ENCODE peak calls at places on chromosomes 7 and 10, in nine cellular contexts. X is SHP77 treated with DMSO at 0.1 percent for 48 hours, A is ACHN, Q is AG20443, K is NCI-H1048, E is fibroblast of pulmonary artery, U is iPS-NIHi11, H is GOT3, B is ascending aorta. Y is an unnamed sample.

GRCh38 chr10:14781763-14782162 is 7.1 kb upstream of the FAM107B start:
- DNase-seq in K (no peak), E (no peak), H (no peak), Q (no peak), U (no peak), B (no peak), X (no peak), A (no peak), Y (no peak)

GRCh38 chr7:26227987-26228386 is 26.4 kb downstream of the CBX3 start:
- DNase-seq in H (no peak), K (no peak), A (no peak), E (no peak), X (no peak), Q (no peak), U (no peak), B (no peak), Y (no peak)

GRCh38 chr7:37380831-37381230 is 67.8 kb downstream of the ELMO1 start:
- DNase-seq in B (no peak), K (no peak), E (no peak), H (no peak), A (no peak), X (no peak), Q (no peak), U (no peak), Y (no peak)

GRCh38 chr7:134742688-134743350 is 36.6 kb upstream of the CALD1 start:
- DNase-seq in A (no peak), U (no peak), K (no peak), B (no peak), E (peak), H (no peak), Q (peak), X (no peak), Y (no peak)

GRCh38 chr10:43384252-43385221 is 13.1 kb downstream of the FXYD4 start:
- DNase-seq in Q (no peak), E (no peak), A (no peak), B (no peak), X (no peak), H (no peak), U (no peak), K (no peak), Y (no peak)

GRCh38 chr10:44955408-44956070 is 4.1 kb upstream of the RASSF4 start:
- DNase-seq in A (no peak), K (no peak), B (peak), E (no peak), U (no peak), H (no peak), X (no peak), Q (no peak), Y (peak)

GRCh38 chr7:117796889-117797288 is 76.4 kb downstream of the CTTNBP2 start:
- DNase-seq in U (no peak), E (no peak), Q (no peak), A (no peak), H (no peak), X (no peak), K (no peak), B (no peak), Y (no peak)

GRCh38 chr10:132383751-132384181 is 13.2 kb upstream of the PWWP2B start:
- DNase-seq in X (no peak), B (no peak), U (no peak), H (no peak), E (no peak), K (no peak), A (no peak), Q (no peak), Y (no peak)

GRCh38 chr7:121397832-121398231 is 1.7 kb upstream of the FAM3C start:
- DNase-seq in B (no peak), K (no peak), E (no peak), U (no peak), Q (no peak), H (no peak), X (no peak), A (peak), Y (no peak)

GRCh38 chr10:100767428-100767779 is 22.0 kb downstream of the PAX2 start:
- DNase-seq in B (no peak), X (no peak), Q (no peak), U (no peak), K (no peak), A (no peak), E (no peak), H (no peak), Y (no peak)

GRCh38 chr10:1544929-1545328 is 192.4 kb downstream of the ADARB2 start:
- DNase-seq in H (no peak), K (no peak), B (no peak), U (no peak), X (no peak), E (no peak), Q (no peak), A (no peak), Y (no peak)

GRCh38 chr7:47968852-47969774 is 10.3 kb downstream of the HUS1 start:
- DNase-seq in B (no peak), U (peak), X (no peak), Q (peak), E (peak), K (peak), H (no peak), A (peak), Y (peak)

GRCh38 chr7:105808703-105809590 is 67.5 kb downstream of the ATXN7L1 start:
- DNase-seq in E (peak), K (no peak), X (no peak), B (no peak), U (no peak), H (no peak), A (peak), Q (peak), Y (no peak)

GRCh38 chr10:113665352-113665751 is 1.5 kb upstream of the NRAP start:
- DNase-seq in X (no peak), B (no peak), U (no peak), Q (no peak), A (no peak), H (no peak), E (no peak), K (no peak), Y (peak)

GRCh38 chr10:116170815-116171250 is 102.2 kb downstream of the GFRA1 start:
- DNase-seq in X (no peak), B (no peak), A (peak), U (no peak), K (no peak), E (peak), Q (peak), H (no peak), Y (no peak)

GRCh38 chr10:73857446-73857845 is 16.9 kb downstream of the CAMK2G start:
- DNase-seq in K (no peak), Q (peak), A (peak), B (no peak), U (no peak), E (no peak), H (no peak), X (no peak), Y (no peak)

GRCh38 chr7:102284399-102284798 is 2.3 kb upstream of the SH2B2 start:
- DNase-seq in H (no peak), U (no peak), E (no peak), X (no peak), B (no peak), K (no peak), A (no peak), Q (no peak), Y (no peak)

GRCh38 chr7:134602921-134603394 is 43.7 kb upstream of the BPGM start:
- DNase-seq in H (no peak), U (no peak), K (no peak), A (no peak), E (peak), B (no peak), X (no peak), Q (peak), Y (no peak)

GRCh38 chr7:54664235-54665228 is 94.5 kb downstream of the SEC61G start:
- DNase-seq in B (no peak), H (no peak), K (no peak), A (peak), Q (peak), U (peak), X (peak), E (peak), Y (peak)

GRCh38 chr7:143240323-143241168 is 18.7 kb downstream of the TAS2R40 start:
- DNase-seq in U (peak), K (peak), A (peak), E (peak), H (no peak), Q (peak), X (peak), B (peak), Y (peak)

GRCh38 chr10:120593693-120594092 is 136.7 kb downstream of the PLPP4 start:
- DNase-seq in E (no peak), U (no peak), B (no peak), X (no peak), H (no peak), Q (no peak), K (no peak), A (no peak), Y (peak)

GRCh38 chr7:45099891-45100760 is 11.4 kb upstream of the NACAD start:
- DNase-seq in E (no peak), Q (no peak), A (no peak), K (no peak), U (no peak), B (no peak), H (no peak), X (no peak), Y (no peak)

GRCh38 chr7:74449809-74450397 is 3.8 kb upstream of the GTF2IRD1 start:
- DNase-seq in X (peak), A (peak), Q (peak), K (peak), B (peak), E (peak), U (peak), H (no peak), Y (peak)

GRCh38 chr10:70355234-70356021 is 27.0 kb downstream of the LRRC20 start:
- DNase-seq in K (no peak), A (no peak), Q (no peak), H (no peak), B (no peak), X (no peak), E (no peak), U (no peak), Y (no peak)

GRCh38 chr7:159099711-159100231 is 44.9 kb downstream of the VIPR2 start:
- DNase-seq in Q (no peak), K (no peak), X (no peak), U (no peak), B (peak), E (no peak), H (no peak), A (no peak), Y (peak)

GRCh38 chr7:96273716-96274115 is 48.2 kb downstream of the SLC25A13 start:
- DNase-seq in A (no peak), K (no peak), H (no peak), Q (peak), B (no peak), E (no peak), X (no peak), U (no peak), Y (no peak)

GRCh38 chr7:17624379-17624778 is 315.9 kb downstream of the SNX13 start:
- DNase-seq in Q (no peak), H (no peak), B (no peak), X (no peak), K (no peak), A (no peak), E (no peak), U (no peak), Y (no peak)

GRCh38 chr10:100528885-100529472 is 692 bp downstream of the NDUFB8 start:
- DNase-seq in E (no peak), A (no peak), Q (no peak), K (no peak), X (no peak), H (no peak), B (no peak), U (no peak), Y (no peak)

GRCh38 chr7:12683678-12684077 is 3.8 kb upstream of the ARL4A start:
- DNase-seq in B (no peak), K (no peak), U (no peak), A (peak), Q (no peak), H (no peak), E (peak), X (no peak), Y (no peak)

GRCh38 chr7:41333506-41333905 is 369.4 kb downstream of the INHBA start:
- DNase-seq in K (no peak), A (peak), H (no peak), B (no peak), E (peak), Q (no peak), U (no peak), X (no peak), Y (no peak)

GRCh38 chr10:130141878-130142277 is 5.7 kb downstream of the GLRX3 start:
- DNase-seq in U (no peak), K (no peak), B (no peak), Q (no peak), A (no peak), E (no peak), X (no peak), H (no peak), Y (no peak)

GRCh38 chr10:102139281-102140110 is 6.7 kb downstream of the PPRC1 start:
- DNase-seq in Q (no peak), H (no peak), E (no peak), X (no peak), U (no peak), B (no peak), A (no peak), K (no peak), Y (no peak)

GRCh38 chr7:94561841-94562514 is 52.4 kb downstream of the CASD1 start:
- DNase-seq in X (no peak), U (no peak), H (no peak), B (no peak), Q (peak), E (peak), A (no peak), K (no peak), Y (no peak)

GRCh38 chr7:46680147-46680546 is 759.1 kb upstream of the IGFBP3 start:
- DNase-seq in X (no peak), Q (peak), K (no peak), A (peak), E (no peak), H (no peak), U (no peak), B (no peak), Y (no peak)

GRCh38 chr10:108358912-108359311 is 1194.4 kb upstream of the SORCS1 start:
- DNase-seq in X (no peak), K (no peak), Q (peak), U (peak), B (no peak), A (peak), H (no peak), E (peak), Y (no peak)

GRCh38 chr10:92801978-92802872 is 46.1 kb upstream of the EXOC6 start:
- DNase-seq in E (no peak), K (no peak), B (no peak), A (no peak), X (peak), U (no peak), H (no peak), Q (no peak), Y (no peak)

GRCh38 chr10:29586509-29586908 is 48.3 kb downstream of the SVIL start:
- DNase-seq in X (no peak), Q (no peak), E (no peak), B (no peak), K (no peak), H (no peak), U (no peak), A (no peak), Y (no peak)

GRCh38 chr7:82506702-82507101 is 63.1 kb upstream of the CACNA2D1 start:
- DNase-seq in B (peak), E (peak), Q (peak), A (no peak), U (no peak), K (no peak), H (no peak), X (peak), Y (peak)